ENCODE peak calls at places on chromosomes 11 and 22, in five cellular contexts. B is A549, D is K562, W is HepG2, C is GM12878. V is an unnamed sample.

GRCh38 chr22:43476341-43476740 is 64.5 kb downstream of the MPPED1 start:
- DNase-seq in W (peak; percentile 22), C (no peak), B (peak; percentile 34), D (no peak), V (no peak)

GRCh38 chr11:66639066-66639813 is 737 bp downstream of the RBM4 start:
- DNase-seq in B (peak; percentile 31), W (peak; percentile 29), C (no peak), D (no peak), V (no peak)

GRCh38 chr11:73365352-73366264 is 10.6 kb upstream of the RELT start:
- DNase-seq in W (no peak), B (no peak), D (no peak), C (no peak), V (no peak)

GRCh38 chr11:46302866-46303265 is 25.4 kb downstream of the CREB3L1 start:
- DNase-seq in W (no peak), D (no peak), C (peak; percentile 87), B (no peak), V (no peak)

GRCh38 chr22:38406617-38407016 is 48.4 kb downstream of the KCNJ4 start:
- DNase-seq in C (no peak), W (no peak), B (no peak), D (no peak), V (no peak)

GRCh38 chr11:34890812-34891211 is 25.4 kb downstream of the APIP start:
- DNase-seq in B (peak; percentile 68), C (no peak), W (peak; percentile 59), D (no peak), V (no peak)

GRCh38 chr11:106917973-106918372 is 100.3 kb downstream of the GUCY1A2 start:
- DNase-seq in C (no peak), D (peak; percentile 44), W (peak; percentile 1), B (no peak), V (peak; percentile 74)

GRCh38 chr11:126468102-126468521 is 112.6 kb downstream of the ST3GAL4 start:
- DNase-seq in W (no peak), D (no peak), C (no peak), B (no peak), V (no peak)

GRCh38 chr11:2781413-2782274 is 81.8 kb upstream of the KCNQ1OT1 start:
- DNase-seq in D (no peak), W (no peak), C (no peak), B (no peak), V (no peak)

GRCh38 chr22:35684270-35684700 is 33.4 kb upstream of the APOL5 start:
- DNase-seq in W (peak; percentile 19), B (peak; percentile 25), D (no peak), C (no peak), V (no peak)

GRCh38 chr11:60880635-60881282 is 13.4 kb downstream of the ZP1 start:
- DNase-seq in D (no peak), C (no peak), W (peak; percentile 96), B (no peak), V (no peak)

GRCh38 chr11:133238455-133238854 is 293.8 kb downstream of the OPCML start:
- DNase-seq in B (no peak), C (no peak), D (no peak), W (no peak), V (no peak)

GRCh38 chr11:115269193-115269592 is 235.0 kb downstream of the CADM1 start:
- DNase-seq in B (no peak), C (no peak), W (no peak), D (no peak), V (no peak)

GRCh38 chr11:115264278-115264677 is 239.9 kb downstream of the CADM1 start:
- DNase-seq in B (no peak), W (no peak), D (no peak), C (no peak), V (no peak)

GRCh38 chr11:115267228-115267627 is 237.0 kb downstream of the CADM1 start:
- DNase-seq in W (no peak), D (no peak), B (no peak), C (no peak), V (no peak)

GRCh38 chr11:115266066-115266465 is 238.1 kb downstream of the CADM1 start:
- DNase-seq in D (no peak), W (no peak), C (no peak), B (no peak), V (no peak)

GRCh38 chr11:115267871-115268270 is 236.3 kb downstream of the CADM1 start:
- DNase-seq in B (no peak), W (no peak), C (no peak), D (no peak), V (no peak)
- TF ChIP-seq HDAC2 in B (no peak), W (no peak), C (no peak), D (no peak), V (no peak)

GRCh38 chr11:23310276-23310675 is 450.0 kb upstream of the CCDC179 start:
- DNase-seq in D (no peak), B (no peak), C (no peak), W (no peak), V (no peak)

GRCh38 chr11:23314162-23314561 is 453.9 kb upstream of the CCDC179 start:
- DNase-seq in D (no peak), C (no peak), W (no peak), B (no peak), V (no peak)

GRCh38 chr11:23313001-23313400 is 452.7 kb upstream of the CCDC179 start:
- DNase-seq in C (no peak), W (no peak), D (no peak), B (no peak), V (no peak)

GRCh38 chr11:23311986-23312940 is 452.0 kb upstream of the CCDC179 start:
- DNase-seq in D (no peak), W (no peak), B (no peak), C (no peak), V (no peak)
- TF ChIP-seq HDAC2 in D (no peak), W (no peak), B (no peak), C (no peak), V (no peak)

DNA sequence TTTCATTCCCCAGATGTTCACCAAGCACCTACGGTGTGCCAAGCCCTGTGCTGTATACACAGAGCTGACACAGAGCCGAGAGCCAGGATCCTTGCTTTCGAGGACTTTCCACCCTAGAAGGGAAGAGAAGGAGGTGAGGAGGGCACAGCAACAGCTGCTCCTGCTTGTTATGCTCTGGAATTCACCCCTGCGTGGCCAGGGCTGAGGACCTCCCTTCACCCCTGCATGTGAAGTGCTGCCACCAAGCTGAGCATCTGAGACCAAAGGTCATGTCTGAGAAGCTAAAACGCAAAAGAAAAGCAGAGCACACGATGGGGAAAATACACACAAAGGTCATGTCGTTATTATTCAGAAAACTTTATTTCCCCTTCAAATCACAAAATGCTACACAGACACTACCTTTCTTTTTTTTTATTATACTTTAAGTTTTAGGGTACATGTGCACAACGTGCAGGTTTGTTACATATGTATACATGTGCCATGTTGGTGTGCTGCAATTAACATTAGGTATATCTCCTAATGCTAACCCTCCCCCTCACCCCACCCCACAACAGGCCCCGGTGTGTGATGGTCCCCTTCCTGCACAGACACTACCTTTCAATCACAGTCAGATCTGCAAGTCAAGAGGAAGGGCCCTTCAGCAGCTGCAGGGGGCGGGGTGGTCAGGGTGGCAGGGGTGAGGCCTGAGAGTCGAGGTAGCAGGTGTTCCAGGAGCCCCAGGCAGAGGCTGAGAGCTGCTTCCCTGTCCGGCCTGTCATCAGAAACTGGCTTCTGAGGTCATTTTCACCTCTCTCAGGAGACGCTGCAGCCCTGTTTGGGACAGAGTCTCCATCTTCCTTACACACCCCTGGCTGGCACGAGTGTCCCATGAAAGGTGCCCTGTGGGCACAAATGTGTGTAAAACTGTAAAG is 40.1 kb upstream of the PRR5 start:
- DNase-seq in W (no peak), D (no peak), C (no peak), B (no peak), V (no peak)
- TF ChIP-seq HDAC2 in W (no peak), D (no peak), C (no peak), B (no peak), V (no peak)

GRCh38 chr11:47551086-47551485 is 1.8 kb downstream of the CELF1 start:
- DNase-seq in D (peak; percentile 46), W (peak; percentile 57), C (no peak), B (peak; percentile 58), V (no peak)
- TF ChIP-seq HDAC2 in D (no peak), W (no peak), C (no peak), B (no peak), V (no peak)

GRCh38 chr11:1743587-1744136 is 6.7 kb downstream of the IFITM10 start:
- DNase-seq in W (no peak), B (no peak), D (no peak), C (no peak), V (no peak)
- TF ChIP-seq HDAC2 in W (no peak), B (no peak), D (no peak), C (no peak), V (no peak)

GRCh38 chr22:39496131-39496838 is 5.8 kb upstream of the MIEF1 start:
- DNase-seq in C (no peak), W (peak; percentile 74), D (peak; percentile 45), B (peak; percentile 69), V (no peak)
- TF ChIP-seq HDAC2 in C (no peak), W (no peak), D (no peak), B (no peak), V (peak; percentile 87)

GRCh38 chr22:23787600-23787896 is 782 bp downstream of the SMARCB1 start:
- DNase-seq in W (no peak), C (no peak), B (peak; percentile 15), D (no peak), V (no peak)

GRCh38 chr22:23786752-23787599 is at the start of gene SMARCB1:
- DNase-seq in C (no peak), D (peak; percentile 94), B (peak; percentile 86), W (peak; percentile 70), V (peak; percentile 95)

GRCh38 chr22:23786261-23786710 is 480 bp upstream of the SMARCB1 start:
- DNase-seq in C (no peak), B (no peak), W (no peak), D (no peak), V (no peak)

GRCh38 chr22:23789121-23789520 is 2.4 kb downstream of the SMARCB1 start:
- DNase-seq in B (no peak), W (no peak), C (no peak), D (no peak), V (no peak)

GRCh38 chr22:23787910-23788309 is 1.1 kb downstream of the SMARCB1 start:
- DNase-seq in D (no peak), C (no peak), B (no peak), W (no peak), V (no peak)
- TF ChIP-seq HDAC2 in D (no peak), C (no peak), B (no peak), W (no peak), V (no peak)

DNA sequence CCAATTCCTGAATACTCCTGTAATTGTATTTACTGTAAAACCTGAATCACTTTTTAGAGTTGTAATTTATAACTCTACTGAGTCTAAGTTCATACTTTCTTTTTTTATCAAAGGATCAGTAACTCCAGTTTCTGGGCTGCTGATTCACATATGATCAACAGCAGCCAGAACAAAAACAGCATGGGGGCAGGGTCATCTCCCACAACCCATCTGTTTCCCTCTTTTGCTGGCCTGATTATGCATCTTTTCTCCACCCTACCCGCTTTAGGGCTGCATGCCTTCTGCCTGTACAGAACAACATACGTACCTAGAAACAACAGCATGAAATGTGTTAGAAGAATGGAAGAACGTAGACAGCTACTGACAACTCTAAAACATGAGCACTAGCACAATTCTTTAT is 76.0 kb downstream of the MRTFA start:
- DNase-seq in W (no peak), B (no peak), D (peak; percentile 73), C (no peak), V (no peak)
- TF ChIP-seq HDAC2 in W (no peak), B (no peak), D (no peak), C (no peak), V (no peak)

GRCh38 chr11:117597083-117597482 is 199.9 kb downstream of the DSCAML1 start:
- DNase-seq in B (peak; percentile 38), D (peak; percentile 54), W (peak; percentile 21), C (no peak), V (no peak)
- TF ChIP-seq HDAC2 in B (no peak), D (no peak), W (peak; percentile 16), C (no peak), V (no peak)